ENCODE peak calls at places on chromosomes 7 and 10, in seven cellular contexts. D is right lobe of liver, R is transverse colon, Q is adrenal gland, A is GM12878, O is testis, V is suprapubic skin. N is an unnamed sample.

GRCh38 chr7:31114593-31115343 is 62.7 kb downstream of the ADCYAP1R1 start:
- DNase-seq in D (no peak), R (no peak), Q (no peak), A (no peak), O (no peak), V (no peak), N (peak; percentile 72)

GRCh38 chr7:138755331-138755747 is 42.5 kb upstream of the TMEM213 start:
- DNase-seq in D (no peak), R (no peak), Q (no peak), A (no peak), O (no peak), V (no peak), N (no peak)

GRCh38 chr10:97659589-97659988 is 19.1 kb downstream of the PI4K2A start:
- DNase-seq in D (no peak), R (no peak), Q (no peak), A (no peak), O (no peak), V (no peak), N (no peak)

GRCh38 chr10:80596391-80597257 is 58.9 kb downstream of the SH2D4B start:
- DNase-seq in D (no peak), R (peak; percentile 23), Q (peak; percentile 39), A (no peak), O (peak; percentile 66), V (peak; percentile 44), N (no peak)

GRCh38 chr10:94103902-94104301 is 110.2 kb downstream of the PLCE1 start:
- DNase-seq in D (no peak), R (no peak), Q (no peak), A (no peak), O (no peak), V (no peak), N (no peak)

GRCh38 chr10:73780966-73781365 is 882 bp upstream of the CHCHD1 start:
- DNase-seq in D (no peak), R (no peak), Q (no peak), A (no peak), O (no peak), V (no peak), N (no peak)

GRCh38 chr7:30679664-30680063 is 2.6 kb downstream of the CRHR2 start:
- DNase-seq in D (no peak), R (no peak), Q (no peak), A (no peak), O (no peak), V (no peak), N (no peak)

GRCh38 chr10:83917519-83918506 is 221.5 kb upstream of the GHITM start:
- DNase-seq in D (no peak), R (peak; percentile 31), Q (peak; percentile 25), A (peak; percentile 32), O (peak; percentile 75), V (no peak), N (peak; percentile 77)

GRCh38 chr10:74032900-74033655 is 35.2 kb downstream of the VCL start:
- DNase-seq in D (no peak), R (no peak), Q (no peak), A (no peak), O (no peak), V (no peak), N (no peak)

GRCh38 chr10:45433716-45434469 is 59.9 kb downstream of the ALOX5 start:
- DNase-seq in D (no peak), R (peak; percentile 56), Q (no peak), A (peak; percentile 70), O (no peak), V (no peak), N (no peak)

GRCh38 chr10:68231106-68231901 is 609 bp downstream of the ATOH7 start:
- DNase-seq in D (peak; percentile 65), R (peak; percentile 67), Q (peak; percentile 43), A (no peak), O (peak; percentile 80), V (no peak), N (peak; percentile 92)

GRCh38 chr10:15035385-15036301 is 8.1 kb upstream of the OLAH start:
- DNase-seq in D (no peak), R (peak; percentile 16), Q (peak; percentile 25), A (no peak), O (no peak), V (no peak), N (no peak)

GRCh38 chr10:31908157-31908556 is 20.5 kb downstream of the ARHGAP12 start:
- DNase-seq in D (no peak), R (no peak), Q (peak; percentile 71), A (no peak), O (no peak), V (no peak), N (no peak)

GRCh38 chr7:79548616-79549206 is 95.2 kb upstream of the MAGI2 start:
- DNase-seq in D (no peak), R (no peak), Q (no peak), A (no peak), O (no peak), V (no peak), N (no peak)

GRCh38 chr7:16417958-16418357 is 3.4 kb downstream of the CRPPA start:
- DNase-seq in D (no peak), R (no peak), Q (no peak), A (no peak), O (no peak), V (no peak), N (no peak)

GRCh38 chr7:26035552-26035951 is 116.4 kb upstream of the NFE2L3 start:
- DNase-seq in D (no peak), R (no peak), Q (no peak), A (no peak), O (no peak), V (no peak), N (no peak)

GRCh38 chr7:111560773-111561658 is 1.3 kb downstream of the IMMP2L start:
- DNase-seq in D (no peak), R (no peak), Q (peak; percentile 18), A (no peak), O (no peak), V (no peak), N (no peak)

GRCh38 chr10:89327803-89328441 is at the start of gene IFIT3:
- DNase-seq in D (peak; percentile 61), R (peak; percentile 52), Q (peak; percentile 70), A (peak; percentile 62), O (peak; percentile 73), V (peak; percentile 80), N (no peak)

GRCh38 chr10:78651287-78651686 is 417.5 kb upstream of the ZMIZ1 start:
- DNase-seq in D (no peak), R (no peak), Q (no peak), A (no peak), O (no peak), V (no peak), N (no peak)

DNA sequence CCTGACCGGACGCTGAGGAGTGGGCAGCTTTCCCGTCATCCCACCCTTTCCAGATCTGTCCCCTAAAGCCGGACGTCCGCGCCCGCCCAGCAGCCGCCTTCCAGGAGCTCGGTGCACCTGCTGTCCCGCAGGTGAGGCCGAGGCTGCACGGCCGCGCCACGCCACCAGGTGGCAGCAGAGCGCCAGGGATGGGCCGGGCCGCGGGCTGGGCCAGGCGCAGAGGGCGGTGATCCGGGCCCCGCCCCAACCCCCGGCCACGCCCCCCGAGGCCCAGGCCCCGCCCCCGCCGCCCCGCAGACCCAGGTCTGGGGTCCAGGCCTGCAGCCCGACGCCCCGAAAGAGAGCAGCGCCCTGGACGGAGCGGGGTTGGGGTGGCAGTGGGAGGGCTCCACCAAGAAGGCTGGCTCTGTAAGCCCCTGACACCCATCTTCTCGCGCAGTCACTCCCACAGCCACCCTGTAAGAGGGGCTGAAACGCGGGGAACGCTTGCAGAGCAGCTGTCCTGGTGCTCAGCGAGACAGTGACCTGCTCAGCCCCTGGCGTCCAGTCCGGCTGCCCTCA is 32.2 kb downstream of the FOXL3 start:
- DNase-seq in D (peak; percentile 79), R (peak; percentile 92), Q (peak; percentile 52), A (no peak), O (peak; percentile 84), V (no peak), N (no peak)
- H3K4me3 ChIP-seq in D (no peak overlapping the region), R (no peak overlapping the region), Q (no peak overlapping the region), A (no peak overlapping the region), O (no peak overlapping the region), V (no peak overlapping the region), N (peak overlapping the region; percentile 34)

DNA sequence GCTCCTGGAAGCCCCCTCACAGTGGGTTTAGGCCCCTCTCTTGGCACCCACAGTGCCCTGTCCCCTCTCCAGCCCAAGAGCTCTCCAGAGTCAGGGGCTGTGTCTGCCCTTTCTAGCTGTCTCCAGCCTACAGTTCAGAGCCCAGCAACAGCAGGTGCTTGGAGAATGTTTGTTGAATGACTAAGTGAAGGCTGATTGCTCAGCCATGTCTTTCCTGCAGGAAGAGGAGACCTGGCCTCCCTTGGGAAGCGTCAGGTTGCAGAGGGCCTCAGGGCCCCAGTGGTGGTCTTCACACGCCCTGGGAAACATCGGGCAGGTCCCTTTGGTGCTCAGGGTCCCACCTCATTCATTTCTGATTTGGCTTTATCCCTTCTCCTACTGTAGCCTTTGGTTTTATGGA is 62.5 kb downstream of the GTF2IRD1 start:
- DNase-seq in D (no peak), R (no peak), Q (no peak), A (no peak), O (no peak), V (no peak), N (no peak)
- TF ChIP-seq POLR2A in D (no peak), R (no peak), Q (no peak), A (no peak), O (no peak), V (no peak), N (no peak)

DNA sequence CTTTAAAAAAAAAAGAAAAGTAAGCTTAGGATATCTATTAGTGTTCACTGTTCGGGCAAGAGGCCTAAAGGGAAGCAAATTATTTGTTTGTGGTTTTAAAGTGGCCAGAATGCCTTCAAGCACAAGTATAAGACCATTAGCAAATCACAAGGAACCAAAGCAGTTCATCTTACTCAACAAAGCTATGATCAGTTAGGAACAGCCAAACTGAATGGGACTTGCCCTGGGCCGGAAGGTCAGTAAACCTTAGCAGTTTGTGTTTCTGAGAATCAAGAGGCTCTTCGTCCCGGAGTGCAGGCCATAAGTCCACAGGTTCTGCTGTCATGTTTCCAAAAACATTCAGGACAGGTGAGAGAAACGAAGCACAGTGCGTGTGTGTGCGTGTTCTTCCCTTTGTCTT is 4.5 kb downstream of the FBXW4 start:
- DNase-seq in D (no peak), R (no peak), Q (no peak), A (no peak), O (no peak), V (no peak), N (no peak)
- H3K4me1 ChIP-seq in D (no peaks in the 10 kb centered on the region), R (peaks cover 27% of the 10 kb centered on the region), Q (peaks cover 13% of the 10 kb centered on the region), A (peaks cover 11% of the 10 kb centered on the region), O (peaks cover 23% of the 10 kb centered on the region), V (peaks cover 37% of the 10 kb centered on the region), N (peaks cover 38% of the 10 kb centered on the region)

GRCh38 chr10:48536226-48536500 is 68.7 kb downstream of the ARHGAP22 start:
- DNase-seq in D (no peak), R (no peak), Q (no peak), A (no peak), O (peak; percentile 3), V (peak; percentile 32), N (no peak)

GRCh38 chr10:48538611-48539010 is 66.3 kb downstream of the ARHGAP22 start:
- DNase-seq in D (no peak), R (no peak), Q (no peak), A (no peak), O (no peak), V (no peak), N (no peak)

GRCh38 chr10:48533951-48534720 is 70.7 kb downstream of the ARHGAP22 start:
- DNase-seq in D (no peak), R (no peak), Q (no peak), A (no peak), O (no peak), V (peak; percentile 52), N (no peak)

GRCh38 chr10:48535416-48536225 is 69.3 kb downstream of the ARHGAP22 start:
- DNase-seq in D (no peak), R (no peak), Q (no peak), A (no peak), O (peak; percentile 8), V (peak; percentile 55), N (no peak)

GRCh38 chr10:48536916-48537890 is 67.7 kb downstream of the ARHGAP22 start:
- DNase-seq in D (no peak), R (no peak), Q (no peak), A (no peak), O (peak; percentile 2), V (peak; percentile 58), N (no peak)
- H3K4me3 ChIP-seq in D (no peak overlapping the region), R (no peak overlapping the region), Q (no peak overlapping the region), A (no peak overlapping the region), O (no peak overlapping the region), V (no peak overlapping the region), N (no peak overlapping the region)